ENCODE peak calls at places on chromosomes 7 and 10, in ten cellular contexts. One of them, this sample, is unnamed. For H3K27me3, the result is how much of the 10 kb centered on the place peaks cover.

GRCh38 chr10:126090911-126091728 is 194.8 kb downstream of the FANK1 start:
- DNase-seq in hepatocyte: no peak
- DNase-seq in upper lobe of left lung: no peak
- DNase-seq in esophagus squamous epithelium: no peak
- DNase-seq in vagina: no peak
- DNase-seq in mammary epithelial cell: peak
- DNase-seq in CD8-positive, alpha-beta T cell: no peak
- DNase-seq in tibial artery: no peak
- DNase-seq in Karpas-422: no peak
- DNase-seq in body of pancreas: no peak
- DNase-seq in this sample: no peak

GRCh38 chr7:19113855-19114590 is 3.4 kb downstream of the TWIST1 start:
- DNase-seq in hepatocyte: no peak
- DNase-seq in upper lobe of left lung: no peak
- DNase-seq in esophagus squamous epithelium: no peak
- DNase-seq in vagina: no peak
- DNase-seq in mammary epithelial cell: no peak
- DNase-seq in CD8-positive, alpha-beta T cell: no peak
- DNase-seq in tibial artery: no peak
- DNase-seq in Karpas-422: no peak
- DNase-seq in body of pancreas: no peak
- DNase-seq in this sample: no peak

GRCh38 chr10:24802378-24802777 is 78.7 kb upstream of the ARHGAP21 start:
- DNase-seq in hepatocyte: no peak
- DNase-seq in upper lobe of left lung: no peak
- DNase-seq in esophagus squamous epithelium: no peak
- DNase-seq in vagina: no peak
- DNase-seq in mammary epithelial cell: no peak
- DNase-seq in CD8-positive, alpha-beta T cell: no peak
- DNase-seq in tibial artery: no peak
- DNase-seq in Karpas-422: no peak
- DNase-seq in body of pancreas: no peak
- DNase-seq in this sample: no peak

GRCh38 chr10:105769248-105770184 is 1128.4 kb downstream of the SORCS3 start:
- DNase-seq in hepatocyte: peak
- DNase-seq in upper lobe of left lung: no peak
- DNase-seq in esophagus squamous epithelium: no peak
- DNase-seq in vagina: no peak
- DNase-seq in mammary epithelial cell: peak
- DNase-seq in CD8-positive, alpha-beta T cell: no peak
- DNase-seq in tibial artery: no peak
- DNase-seq in Karpas-422: no peak
- DNase-seq in body of pancreas: no peak
- DNase-seq in this sample: no peak

GRCh38 chr10:52541082-52541481 is 227.0 kb downstream of the DKK1 start:
- DNase-seq in hepatocyte: no peak
- DNase-seq in upper lobe of left lung: no peak
- DNase-seq in esophagus squamous epithelium: no peak
- DNase-seq in vagina: no peak
- DNase-seq in mammary epithelial cell: no peak
- DNase-seq in CD8-positive, alpha-beta T cell: no peak
- DNase-seq in tibial artery: no peak
- DNase-seq in Karpas-422: no peak
- DNase-seq in body of pancreas: no peak
- DNase-seq in this sample: no peak

GRCh38 chr7:12712236-12712635 is 24.8 kb downstream of the ARL4A start:
- DNase-seq in hepatocyte: peak
- DNase-seq in upper lobe of left lung: no peak
- DNase-seq in esophagus squamous epithelium: no peak
- DNase-seq in vagina: no peak
- DNase-seq in mammary epithelial cell: no peak
- DNase-seq in CD8-positive, alpha-beta T cell: no peak
- DNase-seq in tibial artery: no peak
- DNase-seq in Karpas-422: no peak
- DNase-seq in body of pancreas: no peak
- DNase-seq in this sample: no peak

GRCh38 chr7:156969972-156970420 is 20.5 kb downstream of the NOM1 start:
- DNase-seq in hepatocyte: no peak
- DNase-seq in upper lobe of left lung: no peak
- DNase-seq in esophagus squamous epithelium: no peak
- DNase-seq in vagina: no peak
- DNase-seq in mammary epithelial cell: peak
- DNase-seq in CD8-positive, alpha-beta T cell: no peak
- DNase-seq in tibial artery: no peak
- DNase-seq in Karpas-422: peak
- DNase-seq in body of pancreas: no peak
- DNase-seq in this sample: no peak

GRCh38 chr10:130020651-130021372 is 56.7 kb upstream of the EBF3 start:
- DNase-seq in hepatocyte: no peak
- DNase-seq in upper lobe of left lung: peak
- DNase-seq in esophagus squamous epithelium: no peak
- DNase-seq in vagina: peak
- DNase-seq in mammary epithelial cell: no peak
- DNase-seq in CD8-positive, alpha-beta T cell: peak
- DNase-seq in tibial artery: no peak
- DNase-seq in Karpas-422: no peak
- DNase-seq in body of pancreas: no peak
- DNase-seq in this sample: no peak

GRCh38 chr10:97023401-97024180 is 162.2 kb downstream of the SLIT1 start:
- DNase-seq in hepatocyte: no peak
- DNase-seq in upper lobe of left lung: no peak
- DNase-seq in esophagus squamous epithelium: no peak
- DNase-seq in vagina: no peak
- DNase-seq in mammary epithelial cell: no peak
- DNase-seq in CD8-positive, alpha-beta T cell: no peak
- DNase-seq in tibial artery: no peak
- DNase-seq in Karpas-422: no peak
- DNase-seq in body of pancreas: no peak
- DNase-seq in this sample: no peak

GRCh38 chr7:124077546-124077945 is 44.7 kb upstream of the TMEM229A start:
- DNase-seq in hepatocyte: no peak
- DNase-seq in upper lobe of left lung: no peak
- DNase-seq in esophagus squamous epithelium: no peak
- DNase-seq in vagina: no peak
- DNase-seq in mammary epithelial cell: no peak
- DNase-seq in CD8-positive, alpha-beta T cell: no peak
- DNase-seq in tibial artery: no peak
- DNase-seq in Karpas-422: no peak
- DNase-seq in body of pancreas: no peak
- DNase-seq in this sample: no peak

GRCh38 chr7:79298145-79298760 is 155.2 kb downstream of the MAGI2 start:
- DNase-seq in hepatocyte: peak
- DNase-seq in upper lobe of left lung: no peak
- DNase-seq in esophagus squamous epithelium: no peak
- DNase-seq in vagina: no peak
- DNase-seq in mammary epithelial cell: peak
- DNase-seq in CD8-positive, alpha-beta T cell: no peak
- DNase-seq in tibial artery: no peak
- DNase-seq in Karpas-422: peak
- DNase-seq in body of pancreas: peak
- DNase-seq in this sample: no peak

GRCh38 chr7:81956520-81956919 is 186.7 kb upstream of the HGF start:
- DNase-seq in hepatocyte: peak
- DNase-seq in upper lobe of left lung: no peak
- DNase-seq in esophagus squamous epithelium: no peak
- DNase-seq in vagina: no peak
- DNase-seq in mammary epithelial cell: no peak
- DNase-seq in CD8-positive, alpha-beta T cell: no peak
- DNase-seq in tibial artery: no peak
- DNase-seq in Karpas-422: peak
- DNase-seq in body of pancreas: no peak
- DNase-seq in this sample: no peak

GRCh38 chr7:69162931-69163330 is 435.3 kb upstream of the AUTS2 start:
- DNase-seq in hepatocyte: no peak
- DNase-seq in upper lobe of left lung: no peak
- DNase-seq in esophagus squamous epithelium: no peak
- DNase-seq in vagina: no peak
- DNase-seq in mammary epithelial cell: no peak
- DNase-seq in CD8-positive, alpha-beta T cell: no peak
- DNase-seq in tibial artery: no peak
- DNase-seq in Karpas-422: no peak
- DNase-seq in body of pancreas: no peak
- DNase-seq in this sample: no peak

DNA sequence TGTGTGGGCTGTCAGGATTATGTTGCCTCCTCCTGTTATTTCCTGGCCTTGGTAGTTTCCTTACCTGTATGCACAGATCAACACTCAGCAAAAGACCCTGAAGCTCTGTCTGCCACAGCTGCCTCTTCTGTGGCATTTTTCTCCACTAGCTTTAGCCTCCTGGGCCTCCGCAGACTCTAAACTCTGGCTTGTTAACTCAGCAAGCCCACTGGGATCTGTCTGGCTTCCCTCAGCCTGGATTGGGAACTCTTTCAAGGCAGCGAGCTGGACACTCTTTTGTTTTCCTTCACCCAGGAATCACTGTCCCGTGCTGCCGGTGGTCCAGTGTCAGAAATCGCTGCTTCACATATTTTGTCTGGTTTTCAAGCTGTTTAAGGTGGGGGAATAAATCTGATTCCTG is 595.3 kb downstream of the SDK1 start:
- DNase-seq in hepatocyte: no peak
- DNase-seq in upper lobe of left lung: no peak
- DNase-seq in esophagus squamous epithelium: no peak
- DNase-seq in vagina: no peak
- DNase-seq in mammary epithelial cell: no peak
- DNase-seq in CD8-positive, alpha-beta T cell: no peak
- DNase-seq in tibial artery: no peak
- DNase-seq in Karpas-422: no peak
- DNase-seq in body of pancreas: no peak
- DNase-seq in this sample: no peak
- H3K27me3 ChIP-seq in hepatocyte: under half
- H3K27me3 ChIP-seq in upper lobe of left lung: under half
- H3K27me3 ChIP-seq in esophagus squamous epithelium: under half
- H3K27me3 ChIP-seq in vagina: under half
- H3K27me3 ChIP-seq in mammary epithelial cell: under half
- H3K27me3 ChIP-seq in CD8-positive, alpha-beta T cell: under half
- H3K27me3 ChIP-seq in tibial artery: under half
- H3K27me3 ChIP-seq in Karpas-422: under half
- H3K27me3 ChIP-seq in body of pancreas: under half
- H3K27me3 ChIP-seq in this sample: under half

DNA sequence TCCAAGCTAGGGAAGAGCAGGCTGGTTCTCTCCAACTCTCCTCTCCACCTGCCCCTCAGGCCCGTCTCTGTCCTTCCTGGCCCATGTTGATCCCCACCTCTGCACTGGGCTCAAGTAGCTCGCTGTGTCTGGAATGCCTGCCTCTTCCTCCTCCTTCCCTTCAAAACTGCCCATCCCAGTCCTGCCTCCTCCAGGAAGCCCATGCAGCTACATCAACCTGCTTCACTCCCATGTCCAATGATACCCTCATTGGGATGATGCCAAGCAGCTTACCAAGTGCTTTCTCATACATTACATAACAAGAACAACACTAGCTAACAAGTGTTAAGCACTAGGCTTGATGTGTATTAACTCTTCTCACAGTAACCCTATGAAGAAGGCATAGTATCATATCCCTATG is 8.2 kb downstream of the ASB10 start:
- DNase-seq in hepatocyte: no peak
- DNase-seq in upper lobe of left lung: no peak
- DNase-seq in esophagus squamous epithelium: no peak
- DNase-seq in vagina: no peak
- DNase-seq in mammary epithelial cell: no peak
- DNase-seq in CD8-positive, alpha-beta T cell: no peak
- DNase-seq in tibial artery: no peak
- DNase-seq in Karpas-422: no peak
- DNase-seq in body of pancreas: no peak
- DNase-seq in this sample: no peak
- H3K27me3 ChIP-seq in hepatocyte: under half
- H3K27me3 ChIP-seq in upper lobe of left lung: under half
- H3K27me3 ChIP-seq in esophagus squamous epithelium: under half
- H3K27me3 ChIP-seq in vagina: under half
- H3K27me3 ChIP-seq in mammary epithelial cell: under half
- H3K27me3 ChIP-seq in CD8-positive, alpha-beta T cell: under half
- H3K27me3 ChIP-seq in tibial artery: half or more
- H3K27me3 ChIP-seq in Karpas-422: under half
- H3K27me3 ChIP-seq in body of pancreas: under half
- H3K27me3 ChIP-seq in this sample: under half

DNA sequence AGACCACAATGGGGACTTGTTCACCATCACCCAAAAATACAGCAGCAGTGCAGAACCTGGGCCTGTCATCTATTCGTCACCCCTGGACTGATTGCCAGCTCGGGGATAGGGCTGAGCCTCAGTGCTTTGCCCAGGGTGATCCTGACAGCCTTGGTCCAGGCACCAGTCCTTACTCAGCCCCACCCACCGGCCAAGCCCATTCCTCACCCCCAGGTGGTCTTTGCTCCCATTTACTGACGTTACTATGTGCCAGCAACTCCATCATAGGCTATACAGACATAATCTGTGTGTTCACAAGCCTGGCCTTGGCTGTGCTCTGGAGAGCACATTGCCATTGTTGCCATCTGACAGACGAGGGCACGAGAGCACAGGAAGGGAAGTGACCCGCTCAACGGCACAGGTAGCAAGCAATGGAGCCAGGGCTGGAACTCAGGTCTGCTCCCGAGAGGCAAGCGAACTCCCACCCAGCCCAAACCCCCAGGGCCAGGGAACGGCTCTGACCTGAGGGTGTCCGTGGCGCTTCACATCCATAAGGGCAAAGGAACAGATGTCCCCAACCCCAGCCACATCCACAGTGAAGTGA is 6.8 kb downstream of the ATG9B start:
- DNase-seq in hepatocyte: no peak
- DNase-seq in upper lobe of left lung: no peak
- DNase-seq in esophagus squamous epithelium: no peak
- DNase-seq in vagina: no peak
- DNase-seq in mammary epithelial cell: no peak
- DNase-seq in CD8-positive, alpha-beta T cell: no peak
- DNase-seq in tibial artery: no peak
- DNase-seq in Karpas-422: peak
- DNase-seq in body of pancreas: no peak
- DNase-seq in this sample: no peak
- H3K27me3 ChIP-seq in hepatocyte: under half
- H3K27me3 ChIP-seq in upper lobe of left lung: under half
- H3K27me3 ChIP-seq in esophagus squamous epithelium: under half
- H3K27me3 ChIP-seq in vagina: under half
- H3K27me3 ChIP-seq in mammary epithelial cell: under half
- H3K27me3 ChIP-seq in CD8-positive, alpha-beta T cell: under half
- H3K27me3 ChIP-seq in tibial artery: half or more
- H3K27me3 ChIP-seq in Karpas-422: under half
- H3K27me3 ChIP-seq in body of pancreas: under half
- H3K27me3 ChIP-seq in this sample: under half

DNA sequence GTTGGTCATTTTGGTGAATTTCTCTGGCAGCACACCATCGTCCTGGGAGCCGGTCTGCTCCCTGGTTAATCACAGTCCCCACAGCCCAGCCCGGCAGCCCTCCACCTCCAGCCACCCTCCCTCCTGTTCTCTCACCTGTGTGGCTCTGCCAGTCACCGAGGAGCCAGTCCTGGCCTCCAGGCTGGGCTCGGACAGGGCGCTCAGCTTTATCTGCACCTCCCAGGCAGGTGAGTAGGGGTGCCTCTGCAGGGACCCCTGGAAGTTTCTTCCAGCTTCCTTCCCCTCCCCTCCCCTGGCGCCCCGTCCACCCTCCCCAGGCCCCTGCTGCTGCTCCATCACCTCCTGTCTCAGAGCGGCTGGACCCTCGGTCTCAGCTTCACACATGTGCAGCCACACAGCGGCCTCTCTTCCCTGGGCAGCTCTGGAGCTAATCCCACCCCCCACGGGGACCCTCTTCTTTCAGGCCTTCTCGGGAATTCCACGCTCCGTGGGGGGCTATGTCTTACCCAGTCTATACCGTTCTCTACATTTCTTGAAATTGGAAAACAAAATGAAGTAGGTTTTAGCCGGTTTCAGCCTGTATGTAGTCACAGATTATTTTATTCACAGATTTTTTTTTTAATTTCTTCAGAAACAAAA is 213.9 kb upstream of the PPP2R2D start:
- DNase-seq in hepatocyte: no peak
- DNase-seq in upper lobe of left lung: no peak
- DNase-seq in esophagus squamous epithelium: no peak
- DNase-seq in vagina: no peak
- DNase-seq in mammary epithelial cell: no peak
- DNase-seq in CD8-positive, alpha-beta T cell: no peak
- DNase-seq in tibial artery: no peak
- DNase-seq in Karpas-422: no peak
- DNase-seq in body of pancreas: no peak
- DNase-seq in this sample: no peak
- H3K27me3 ChIP-seq in hepatocyte: under half
- H3K27me3 ChIP-seq in upper lobe of left lung: under half
- H3K27me3 ChIP-seq in esophagus squamous epithelium: under half
- H3K27me3 ChIP-seq in vagina: under half
- H3K27me3 ChIP-seq in mammary epithelial cell: under half
- H3K27me3 ChIP-seq in CD8-positive, alpha-beta T cell: under half
- H3K27me3 ChIP-seq in tibial artery: under half
- H3K27me3 ChIP-seq in Karpas-422: under half
- H3K27me3 ChIP-seq in body of pancreas: under half
- H3K27me3 ChIP-seq in this sample: under half

This sample was measured in right cardiac atrium.